ENCODE peak calls at places on chromosomes 2 and 18, in eight cellular contexts. V, S, A, M, X, G, I and E are unnamed samples.

GRCh38 chr2:152861349-152861942 is 143.0 kb downstream of the ARL6IP6 start:
- DNase-seq in S (peak), I (peak), V (peak), X (peak), A (peak), M (no peak), G (no peak), E (peak)

GRCh38 chr2:25744055-25744454 is 70.7 kb upstream of the DTNB start:
- DNase-seq in S (no peak), M (no peak), A (no peak), I (no peak), X (no peak), V (no peak), G (no peak), E (no peak)

GRCh38 chr2:71347517-71347916 is 15.9 kb downstream of the ZNF638 start:
- DNase-seq in M (no peak), I (no peak), V (peak), S (no peak), G (no peak), A (peak), X (peak), E (peak)

GRCh38 chr2:101396352-101396717 is 9.0 kb upstream of the CREG2 start:
- DNase-seq in V (peak), A (peak), X (no peak), I (peak), M (no peak), S (no peak), G (no peak), E (peak)

GRCh38 chr2:114534051-114534727 is 91.7 kb downstream of the DPP10 start:
- DNase-seq in X (no peak), V (no peak), A (no peak), M (no peak), G (no peak), S (no peak), I (no peak), E (no peak)

GRCh38 chr18:31572368-31572767 is 19.3 kb upstream of the TTR start:
- DNase-seq in A (no peak), G (no peak), V (no peak), X (no peak), S (no peak), I (no peak), M (no peak), E (no peak)

GRCh38 chr2:239034561-239035341 is 186.9 kb downstream of the TWIST2 start:
- DNase-seq in A (no peak), G (no peak), S (no peak), I (no peak), V (no peak), M (no peak), X (no peak), E (no peak)

GRCh38 chr18:67514901-67515540 is 1.5 kb downstream of the DSEL start:
- DNase-seq in A (no peak), X (no peak), M (no peak), S (no peak), V (peak), G (no peak), I (no peak), E (no peak)

GRCh38 chr18:79336556-79337142 is 59.1 kb upstream of the NFATC1 start:
- DNase-seq in V (no peak), M (no peak), I (no peak), X (no peak), S (no peak), A (no peak), G (no peak), E (no peak)

GRCh38 chr2:228245601-228246000 is 64.1 kb upstream of the SPHKAP start:
- DNase-seq in A (no peak), G (no peak), M (no peak), X (no peak), V (no peak), I (no peak), S (no peak), E (no peak)

GRCh38 chr2:208047840-208048239 is 22.5 kb upstream of the PLEKHM3 start:
- DNase-seq in A (no peak), V (no peak), M (no peak), X (no peak), I (peak), S (no peak), G (no peak), E (no peak)

GRCh38 chr2:72915907-72916742 is 1.2 kb upstream of the EMX1 start:
- DNase-seq in G (peak), X (peak), A (peak), I (peak), V (peak), M (peak), S (peak), E (no peak)

GRCh38 chr2:73292906-73293533 is 328 bp downstream of the EGR4 start:
- DNase-seq in V (peak), S (no peak), I (no peak), X (no peak), G (peak), A (no peak), M (no peak), E (no peak)

GRCh38 chr2:12043131-12043530 is 296.7 kb downstream of the LPIN1 start:
- DNase-seq in I (no peak), S (no peak), A (no peak), V (no peak), X (no peak), G (no peak), M (no peak), E (no peak)

GRCh38 chr2:48312126-48312525 is 217.8 kb upstream of the STON1 start:
- DNase-seq in S (no peak), V (no peak), M (no peak), A (no peak), G (no peak), I (peak), X (no peak), E (no peak)

GRCh38 chr2:21599417-21599816 is 475.6 kb downstream of the TDRD15 start:
- DNase-seq in X (no peak), V (peak), S (no peak), M (no peak), G (no peak), A (no peak), I (no peak), E (no peak)

GRCh38 chr2:108536133-108536780 is 2.0 kb downstream of the LIMS1 start:
- DNase-seq in S (no peak), M (no peak), X (no peak), G (no peak), A (no peak), V (peak), I (no peak), E (no peak)

GRCh38 chr2:101850450-101850849 is 141.3 kb upstream of the IL1R2 start:
- DNase-seq in I (no peak), A (no peak), S (no peak), M (no peak), G (no peak), X (no peak), V (no peak), E (no peak)

GRCh38 chr2:144950874-144951560 is 431.1 kb upstream of the ZEB2 start:
- DNase-seq in M (no peak), A (peak), I (no peak), X (no peak), S (no peak), G (no peak), V (peak), E (peak)

GRCh38 chr2:76678358-76679024 is 843.7 kb downstream of the LRRTM4 start:
- DNase-seq in V (no peak), A (no peak), G (no peak), S (no peak), I (no peak), M (no peak), X (no peak), E (no peak)

GRCh38 chr2:162125138-162125537 is 26.9 kb downstream of the GCG start:
- DNase-seq in G (no peak), X (peak), V (peak), M (no peak), I (no peak), A (peak), S (no peak), E (peak)

GRCh38 chr18:35087726-35088125 is 46.5 kb downstream of the MAPRE2 start:
- DNase-seq in G (no peak), S (no peak), I (no peak), M (no peak), A (no peak), V (no peak), X (no peak), E (no peak)

GRCh38 chr18:23032030-23032582 is 99.0 kb downstream of the RBBP8 start:
- DNase-seq in V (peak), S (no peak), X (no peak), G (no peak), A (peak), I (no peak), M (no peak), E (peak)

GRCh38 chr2:2938481-2938880 is 439.1 kb downstream of the EIPR1 start:
- DNase-seq in M (no peak), S (no peak), X (no peak), I (no peak), V (no peak), A (no peak), G (no peak), E (no peak)

GRCh38 chr2:180519276-180519675 is 461.1 kb upstream of the UBE2E3 start:
- DNase-seq in I (no peak), G (no peak), S (no peak), A (peak), V (no peak), X (no peak), M (no peak), E (peak)

GRCh38 chr2:61887684-61888303 is 662 bp downstream of the CCT4 start:
- DNase-seq in I (peak), G (no peak), S (peak), X (peak), M (no peak), V (peak), A (peak), E (peak)

GRCh38 chr2:112065966-112066365 is 10.9 kb downstream of the TMEM87B start:
- DNase-seq in S (no peak), I (no peak), G (no peak), X (no peak), A (peak), V (peak), M (no peak), E (peak)

GRCh38 chr18:9863282-9863681 is 22.5 kb upstream of the TXNDC2 start:
- DNase-seq in V (no peak), I (no peak), G (no peak), M (no peak), A (no peak), X (no peak), S (no peak), E (no peak)

GRCh38 chr2:240479561-240479960 is 44.1 kb downstream of the GPC1 start:
- DNase-seq in V (no peak), X (no peak), A (peak), I (no peak), M (no peak), S (no peak), G (no peak), E (no peak)

GRCh38 chr2:201116959-201117734 is 1.2 kb downstream of the CFLAR start:
- DNase-seq in A (peak), X (no peak), M (peak), S (peak), G (peak), V (peak), I (peak), E (peak)

GRCh38 chr2:20352230-20353216 is 1.9 kb upstream of the PUM2 start:
- DNase-seq in G (peak), A (no peak), S (no peak), I (no peak), M (no peak), X (peak), V (peak), E (no peak)

GRCh38 chr2:210195066-210195852 is 24.1 kb upstream of the KANSL1L start:
- DNase-seq in X (peak), S (peak), V (peak), G (peak), I (peak), A (peak), M (no peak), E (peak)

GRCh38 chr2:26327291-26328272 is 18.4 kb upstream of the SELENOI start:
- DNase-seq in X (no peak), G (no peak), A (peak), I (no peak), S (no peak), M (no peak), V (no peak), E (peak)